ENCODE peak calls at places on chromosome 5, in six cellular contexts. N, O, X, U, Q and P are unnamed samples.

GRCh38 chr5:77558266-77558665 is 66.2 kb upstream of the WDR41 start:
- DNase-seq in N (no peak), O (no peak), X (no peak), U (no peak), Q (no peak), P (no peak)

GRCh38 chr5:16805478-16805877 is 130.6 kb downstream of the MYO10 start:
- DNase-seq in N (peak), O (no peak), X (no peak), U (no peak), Q (no peak), P (no peak)

GRCh38 chr5:57094753-57095683 is 78.8 kb upstream of the GPBP1 start:
- DNase-seq in N (no peak), O (no peak), X (no peak), U (no peak), Q (no peak), P (no peak)

GRCh38 chr5:172114875-172115422 is 73.1 kb downstream of the STK10 start:
- DNase-seq in N (no peak), O (peak), X (peak), U (peak), Q (peak), P (peak)

GRCh38 chr5:60675286-60675685 is 24.7 kb downstream of the DEPDC1B start:
- DNase-seq in N (no peak), O (no peak), X (no peak), U (no peak), Q (no peak), P (no peak)

GRCh38 chr5:13976223-13976622 is 31.7 kb upstream of the DNAH5 start:
- DNase-seq in N (no peak), O (no peak), X (no peak), U (no peak), Q (no peak), P (no peak)

GRCh38 chr5:1177826-1178528 is 23.4 kb upstream of the SLC6A19 start:
- DNase-seq in N (no peak), O (no peak), X (no peak), U (no peak), Q (no peak), P (no peak)

GRCh38 chr5:141747152-141747640 is 65.2 kb upstream of the ARAP3 start:
- DNase-seq in N (no peak), O (peak), X (peak), U (no peak), Q (no peak), P (peak)

GRCh38 chr5:118984602-118985001 is 3.7 kb downstream of the DTWD2 start:
- DNase-seq in N (peak), O (no peak), X (no peak), U (no peak), Q (no peak), P (no peak)

GRCh38 chr5:165310031-165310430 is 1804.6 kb downstream of the MAT2B start:
- DNase-seq in N (no peak), O (no peak), X (no peak), U (no peak), Q (no peak), P (no peak)